ENCODE peak calls at places on chromosome 4, in nine cellular contexts. L, Q, I, T, M, J, Z, E and S are unnamed samples.

GRCh38 chr4:110636677-110637407 is 14.0 kb upstream of the PITX2 start:
- DNase-seq in L (peak), Q (peak), I (peak), T (no peak), M (no peak), J (peak), Z (no peak), E (no peak), S (peak)

GRCh38 chr4:102564399-102564921 is 63.3 kb downstream of the NFKB1 start:
- DNase-seq in L (peak), Q (no peak), I (no peak), T (peak), M (no peak), J (peak), Z (no peak), E (peak), S (no peak)

GRCh38 chr4:110663738-110664444 is 41.0 kb upstream of the PITX2 start:
- DNase-seq in L (peak), Q (no peak), I (peak), T (peak), M (no peak), J (peak), Z (no peak), E (no peak), S (no peak)

GRCh38 chr4:36198068-36198808 is 46.1 kb downstream of the ARAP2 start:
- DNase-seq in L (no peak), Q (no peak), I (no peak), T (no peak), M (no peak), J (no peak), Z (no peak), E (no peak), S (no peak)

GRCh38 chr4:89353514-89353913 is 45.9 kb upstream of the GPRIN3 start:
- DNase-seq in L (no peak), Q (no peak), I (no peak), T (no peak), M (no peak), J (no peak), Z (no peak), E (no peak), S (no peak)

GRCh38 chr4:40550900-40551546 is 78.6 kb downstream of the RBM47 start:
- DNase-seq in L (peak), Q (peak), I (no peak), T (peak), M (peak), J (no peak), Z (peak), E (peak), S (no peak)

GRCh38 chr4:24514808-24515207 is 69.5 kb downstream of the DHX15 start:
- DNase-seq in L (no peak), Q (peak), I (no peak), T (no peak), M (no peak), J (no peak), Z (no peak), E (peak), S (peak)

GRCh38 chr4:185914583-185915199 is 102.7 kb upstream of the SORBS2 start:
- DNase-seq in L (no peak), Q (no peak), I (peak), T (peak), M (no peak), J (peak), Z (no peak), E (no peak), S (no peak)